ENCODE peak calls at places on chromosomes 6 and 20, in seven cellular contexts. N, I, J, M, Z, G and H are unnamed samples.

GRCh38 chr20:48238326-48238725 is 453.0 kb upstream of the SULF2 start:
- DNase-seq in M (no peak), Z (no peak), I (peak), G (no peak), J (no peak), N (no peak), H (peak)

GRCh38 chr20:63518351-63518861 is 2.2 kb upstream of the PPDPF start:
- DNase-seq in G (no peak), I (no peak), J (no peak), M (peak), N (no peak), Z (no peak), H (no peak)

GRCh38 chr20:528923-529594 is 14.5 kb downstream of the CSNK2A1 start:
- DNase-seq in Z (no peak), G (no peak), I (peak), J (no peak), N (no peak), M (no peak), H (peak)

GRCh38 chr6:19723533-19723932 is 113.6 kb upstream of the ID4 start:
- DNase-seq in J (no peak), M (no peak), I (peak), G (no peak), Z (no peak), N (no peak), H (peak)

GRCh38 chr20:12925214-12925755 is 83.5 kb upstream of the SPTLC3 start:
- DNase-seq in M (no peak), J (peak), I (peak), G (no peak), Z (peak), N (peak), H (peak)

GRCh38 chr6:31575335-31575901 is at the start of gene TNF:
- DNase-seq in Z (peak), J (no peak), M (no peak), G (no peak), I (peak), N (peak), H (no peak)

GRCh38 chr6:106315765-106316375 is 9.7 kb downstream of the ATG5 start:
- DNase-seq in J (no peak), G (no peak), M (no peak), N (peak), Z (no peak), I (no peak), H (no peak)

GRCh38 chr6:166581091-166581511 is 5.4 kb downstream of the RAMACL start:
- DNase-seq in G (no peak), I (no peak), J (no peak), N (no peak), M (no peak), Z (no peak), H (no peak)

GRCh38 chr6:22001336-22002027 is 295.4 kb downstream of the PRL start:
- DNase-seq in N (no peak), Z (no peak), M (no peak), G (no peak), J (no peak), I (no peak), H (no peak)

GRCh38 chr6:53741417-53741816 is 53.4 kb upstream of the LRRC1 start:
- DNase-seq in N (no peak), J (no peak), Z (no peak), M (no peak), G (no peak), I (peak), H (no peak)

GRCh38 chr20:2101057-2101934 is at the start of gene STK35:
- DNase-seq in M (no peak), J (peak), I (peak), N (no peak), Z (peak), G (peak), H (no peak)

GRCh38 chr6:25215881-25216280 is 63.3 kb upstream of the CARMIL1 start:
- DNase-seq in M (no peak), N (no peak), G (no peak), Z (no peak), J (no peak), I (peak), H (no peak)

GRCh38 chr6:69349776-69350175 is 447.0 kb downstream of the LMBRD1 start:
- DNase-seq in G (no peak), I (no peak), Z (no peak), N (no peak), M (no peak), J (no peak), H (no peak)

GRCh38 chr6:42692151-42692911 is 30.1 kb downstream of the PRPH2 start:
- DNase-seq in J (no peak), M (no peak), N (no peak), Z (no peak), I (peak), G (no peak), H (peak)

GRCh38 chr6:40410792-40411191 is 176.4 kb downstream of the LRFN2 start:
- DNase-seq in M (no peak), I (no peak), N (no peak), Z (no peak), J (no peak), G (no peak), H (no peak)

DNA sequence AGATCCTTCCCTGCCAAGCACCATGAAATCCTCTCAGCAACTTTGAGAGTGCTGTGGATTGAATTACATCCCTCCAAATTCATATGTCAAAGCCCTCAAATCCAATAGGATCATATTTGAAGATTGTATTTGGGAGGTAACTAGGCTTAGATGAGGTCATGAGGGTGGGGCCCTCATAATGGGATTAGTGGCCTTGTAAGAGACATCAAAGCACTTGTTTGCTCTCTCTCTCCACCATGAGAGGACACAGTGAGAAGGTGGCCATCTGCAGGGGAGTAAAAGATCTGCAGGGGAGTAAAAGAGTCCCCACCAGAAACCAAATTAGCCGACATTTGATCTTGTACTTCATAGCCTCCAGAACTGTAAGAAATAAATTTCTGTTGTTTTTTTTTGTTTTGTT is 298.2 kb downstream of the SAMD5 start:
- DNase-seq in Z (no peak), M (no peak), G (no peak), I (no peak), J (no peak), N (no peak), H (no peak)
- H3K4me3 ChIP-seq in Z (no peak), M (no peak), G (no peak), I (no peak), J (no peak), N (no peak), H (no peak)

GRCh38 chr6:169022079-169022478 is 231.6 kb downstream of the THBS2 start:
- DNase-seq in N (no peak), G (no peak), I (no peak), J (no peak), Z (no peak), M (no peak), H (no peak)
- TF ChIP-seq CTCF in N (no peak), G (no peak), I (no peak), J (no peak), Z (no peak), M (no peak), H (no peak)

GRCh38 chr20:9515761-9516657 is 1.6 kb downstream of the LAMP5 start:
- DNase-seq in N (peak), G (no peak), Z (peak), J (no peak), M (no peak), I (no peak), H (peak)
- H3K4me3 ChIP-seq in N (peak), G (peak), Z (peak), J (peak), M (peak), I (no peak), H (no peak)

GRCh38 chr6:141199074-141199473 is 933.7 kb upstream of the GJE1 start:
- DNase-seq in Z (no peak), G (no peak), N (no peak), M (no peak), I (peak), J (no peak), H (peak)

DNA sequence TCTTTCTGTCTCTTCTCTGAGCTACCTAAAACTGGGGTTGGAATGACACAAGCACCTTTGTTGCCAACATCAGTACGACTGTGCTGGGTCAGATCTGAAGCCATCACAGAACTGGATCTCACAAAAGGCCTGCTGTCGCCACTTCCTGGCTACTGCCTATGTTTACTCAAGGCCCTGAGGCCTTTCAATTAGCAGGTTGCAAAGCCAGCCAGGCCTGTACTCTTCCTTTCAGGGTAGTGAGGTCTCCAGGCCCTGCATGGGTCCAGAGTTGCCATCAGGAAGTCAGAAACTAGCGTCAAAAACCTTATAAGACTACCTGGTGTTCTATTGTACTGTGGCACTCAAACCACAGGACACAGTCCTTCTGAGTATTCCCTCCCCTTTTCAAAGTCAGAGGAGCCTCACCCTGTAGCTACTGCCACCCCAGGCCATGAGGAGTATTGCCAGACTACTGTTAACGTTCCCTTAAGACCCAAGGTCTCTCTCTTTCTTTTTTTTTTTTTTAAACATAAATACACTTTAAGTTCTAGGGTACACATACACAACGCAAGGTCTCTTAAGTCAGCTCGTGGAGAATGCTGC is 937.4 kb upstream of the GJE1 start:
- DNase-seq in N (no peak), Z (peak), M (no peak), J (no peak), I (no peak), G (no peak), H (no peak)
- TF ChIP-seq CTCF in N (no peak), Z (peak), M (no peak), J (no peak), I (peak), G (no peak), H (no peak)

GRCh38 chr6:128882991-128883571 is at the start of gene LAMA2:
- DNase-seq in Z (no peak), J (peak), I (peak), N (no peak), M (peak), G (peak), H (peak)
- H3K4me3 ChIP-seq in Z (no peak), J (peak), I (peak), N (no peak), M (peak), G (peak), H (peak)

GRCh38 chr20:57330998-57331397 is 1.4 kb downstream of the SPO11 start:
- DNase-seq in Z (no peak), N (peak), I (peak), J (no peak), G (no peak), M (no peak), H (no peak)

GRCh38 chr20:57326667-57327455 is 2.7 kb upstream of the SPO11 start:
- DNase-seq in I (no peak), N (no peak), G (no peak), Z (no peak), M (no peak), J (no peak), H (no peak)

GRCh38 chr20:57327820-57328219 is 1.8 kb upstream of the SPO11 start:
- DNase-seq in I (no peak), G (no peak), J (no peak), Z (no peak), M (no peak), N (no peak), H (no peak)

GRCh38 chr20:57332105-57333089 is 2.8 kb downstream of the SPO11 start:
- DNase-seq in N (no peak), Z (no peak), M (no peak), G (no peak), I (no peak), J (no peak), H (no peak)

GRCh38 chr20:57329608-57330221 is at the start of gene SPO11:
- DNase-seq in I (no peak), J (no peak), M (no peak), Z (no peak), N (no peak), G (no peak), H (no peak)
- TF ChIP-seq CTCF in I (peak), J (no peak), M (no peak), Z (peak), N (no peak), G (no peak), H (no peak)

GRCh38 chr6:77462359-77463307 is 658 bp downstream of the HTR1B start:
- DNase-seq in Z (peak), I (peak), M (no peak), G (no peak), J (no peak), N (no peak), H (peak)
- H3K4me3 ChIP-seq in Z (no peak), I (peak), M (peak), G (peak), J (peak), N (no peak), H (peak)

GRCh38 chr6:95923518-95923917 is 92.3 kb upstream of the FUT9 start:
- DNase-seq in M (no peak), Z (peak), I (no peak), J (no peak), N (peak), G (no peak), H (peak)
- TF ChIP-seq CTCF in M (no peak), Z (peak), I (peak), J (no peak), N (peak), G (no peak), H (peak)

GRCh38 chr20:18058661-18059467 is 1.1 kb upstream of the OVOL2 start:
- DNase-seq in G (no peak), I (no peak), M (no peak), Z (no peak), J (no peak), N (no peak), H (no peak)
- H3K4me3 ChIP-seq in G (no peak), I (no peak), M (peak), Z (no peak), J (no peak), N (no peak), H (no peak)

GRCh38 chr20:32440069-32440757 is 82.1 kb downstream of the ASXL1 start:
- DNase-seq in J (no peak), I (no peak), N (no peak), Z (no peak), M (no peak), G (no peak), H (no peak)

GRCh38 chr20:32438331-32438858 is 80.3 kb downstream of the ASXL1 start:
- DNase-seq in I (no peak), M (no peak), N (no peak), G (no peak), J (no peak), Z (no peak), H (no peak)

GRCh38 chr20:32437391-32438074 is 79.4 kb downstream of the ASXL1 start:
- DNase-seq in J (no peak), N (no peak), I (no peak), M (no peak), G (no peak), Z (no peak), H (no peak)

GRCh38 chr20:32440758-32441078 is 82.6 kb downstream of the ASXL1 start:
- DNase-seq in G (no peak), J (no peak), I (no peak), Z (no peak), M (no peak), N (no peak), H (no peak)

DNA sequence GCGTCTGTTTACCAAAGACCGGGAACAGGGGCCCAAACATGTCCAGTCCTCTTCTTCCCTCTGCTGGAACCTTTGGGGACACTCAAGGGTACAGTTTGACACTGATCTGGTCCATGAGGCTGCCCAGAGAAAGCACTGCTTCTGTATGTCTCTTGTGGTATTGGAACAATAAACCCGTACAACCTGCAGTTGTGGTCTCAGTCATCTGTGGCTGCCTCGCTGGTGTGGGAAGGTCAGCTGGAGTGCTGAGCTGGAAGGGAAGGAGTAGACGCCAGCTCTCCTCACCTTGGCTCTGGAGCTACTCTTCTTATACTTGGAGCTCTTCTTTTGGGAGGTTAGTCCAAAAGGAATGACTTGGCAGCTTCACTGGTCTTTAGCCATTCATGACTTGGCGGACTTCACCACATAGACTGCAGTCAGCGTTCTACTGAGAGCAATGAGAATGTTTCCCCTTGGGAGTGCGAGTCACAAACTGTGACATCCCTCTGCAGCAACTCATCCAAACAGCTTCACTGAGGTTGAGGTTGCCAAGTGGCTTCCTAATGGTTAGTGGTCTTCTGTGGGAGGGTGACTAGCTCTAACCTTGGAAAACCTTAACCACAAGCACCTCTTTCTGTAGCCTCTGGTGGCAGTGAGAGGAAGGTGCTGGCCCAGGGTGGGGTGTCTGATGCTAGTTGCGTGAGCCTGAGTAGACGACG is 81.2 kb downstream of the ASXL1 start:
- DNase-seq in J (no peak), Z (no peak), G (no peak), M (no peak), N (no peak), I (no peak), H (peak)
- TF ChIP-seq CTCF in J (no peak), Z (no peak), G (no peak), M (no peak), N (no peak), I (no peak), H (peak)